ENCODE peak calls at places on chromosomes 2 and 18, in seven cellular contexts. Y is mucosa of descending colon; B is CD8-positive, alpha-beta T cell; O is cardiac muscle cell; T is HL-60; V is K562; N is progenitor cell of endocrine pancreas. E is an unnamed sample.

GRCh38 chr2:240462704-240463273 is 27.3 kb downstream of the GPC1 start:
- DNase-seq in B (no peak), N (no peak), Y (no peak), V (no peak), O (no peak), T (no peak), E (no peak)

GRCh38 chr2:36246320-36246990 is 109.1 kb upstream of the CRIM1 start:
- DNase-seq in O (no peak), Y (no peak), B (no peak), N (no peak), T (peak; percentile 27), V (no peak), E (no peak)

GRCh38 chr2:142874293-142874814 is 3.1 kb upstream of the KYNU start:
- DNase-seq in V (no peak), Y (no peak), N (no peak), B (no peak), T (peak; percentile 28), O (no peak), E (peak; percentile 62)

GRCh38 chr2:151793123-151793522 is 35.1 kb downstream of the ARL5A start:
- DNase-seq in Y (no peak), T (no peak), N (no peak), B (no peak), O (no peak), V (no peak), E (no peak)

GRCh38 chr2:37448342-37449120 is 104.1 kb downstream of the QPCT start:
- DNase-seq in O (no peak), V (no peak), Y (no peak), T (no peak), B (no peak), N (no peak), E (no peak)

GRCh38 chr2:74238879-74239278 is 40.5 kb downstream of the MTHFD2 start:
- DNase-seq in T (no peak), O (no peak), B (no peak), N (no peak), Y (no peak), V (no peak), E (no peak)

GRCh38 chr2:39118786-39119499 is 1.9 kb downstream of the SOS1 start:
- DNase-seq in T (no peak), V (no peak), O (no peak), Y (no peak), B (no peak), N (no peak), E (no peak)

GRCh38 chr18:9135912-9136314 is 668 bp upstream of the ANKRD12 start:
- DNase-seq in Y (no peak), N (peak; percentile 43), O (no peak), V (peak; percentile 66), T (peak; percentile 45), B (no peak), E (no peak)

GRCh38 chr2:156400704-156401678 is 35.2 kb upstream of the GPD2 start:
- DNase-seq in B (peak; percentile 76), N (peak; percentile 61), Y (peak; percentile 73), V (peak; percentile 76), O (peak; percentile 74), T (peak; percentile 60), E (no peak)

GRCh38 chr2:221567809-221568208 is 4.3 kb downstream of the EPHA4 start:
- DNase-seq in T (no peak), O (no peak), Y (no peak), B (no peak), V (no peak), N (no peak), E (no peak)

GRCh38 chr18:9608728-9609127 is 5.6 kb downstream of the PPP4R1 start:
- DNase-seq in T (no peak), O (no peak), Y (no peak), N (no peak), B (no peak), V (no peak), E (no peak)

GRCh38 chr2:18506883-18507519 is 53.5 kb downstream of the RDH14 start:
- DNase-seq in N (no peak), Y (no peak), V (no peak), O (no peak), T (no peak), B (no peak), E (no peak)

GRCh38 chr2:202671317-202672035 is 36.7 kb downstream of the FAM117B start:
- DNase-seq in N (no peak), Y (no peak), B (no peak), O (no peak), V (no peak), T (no peak), E (no peak)

GRCh38 chr18:61167902-61168301 is 165.3 kb upstream of the CDH20 start:
- DNase-seq in B (no peak), N (no peak), T (no peak), Y (no peak), V (no peak), O (no peak), E (no peak)

GRCh38 chr2:41142463-41142862 is 690.6 kb upstream of the SLC8A1 start:
- DNase-seq in Y (no peak), N (no peak), V (no peak), B (no peak), T (no peak), O (peak; percentile 19), E (no peak)

GRCh38 chr2:207334631-207335371 is 169.1 kb upstream of the KLF7 start:
- DNase-seq in O (peak; percentile 55), N (no peak), V (peak; percentile 22), Y (no peak), T (no peak), B (no peak), E (peak; percentile 95)

GRCh38 chr2:238320246-238320647 is at the start of gene TRAF3IP1:
- DNase-seq in Y (peak; percentile 93), V (peak; percentile 95), T (peak; percentile 63), O (peak; percentile 97), N (peak; percentile 95), B (peak; percentile 84), E (peak; percentile 50)

GRCh38 chr2:130727286-130727924 is 1.5 kb upstream of the GPR148 start:
- DNase-seq in N (peak; percentile 86), B (peak; percentile 89), V (peak; percentile 86), Y (peak; percentile 88), T (peak; percentile 11), O (peak; percentile 96), E (peak; percentile 18)

GRCh38 chr2:67891642-67892041 is 171.2 kb downstream of the C1D start:
- DNase-seq in V (no peak), T (no peak), B (no peak), O (no peak), Y (no peak), N (no peak), E (no peak)

GRCh38 chr2:234535359-234535758 is 38.5 kb upstream of the ARL4C start:
- DNase-seq in N (no peak), B (no peak), O (no peak), T (no peak), V (no peak), Y (no peak), E (no peak)

GRCh38 chr2:174142290-174142689 is 106.0 kb downstream of the OLA1 start:
- DNase-seq in T (no peak), B (no peak), N (no peak), V (no peak), O (no peak), Y (no peak), E (no peak)

GRCh38 chr2:174138161-174138560 is 110.2 kb downstream of the OLA1 start:
- DNase-seq in B (no peak), T (no peak), N (no peak), O (no peak), V (no peak), Y (no peak), E (no peak)
- TF ChIP-seq CTCF in B (no peak), T (peak; percentile 8), N (peak; percentile 14), O (peak; percentile 54), V (peak; percentile 42), Y (no peak), E (peak; percentile 9)

DNA sequence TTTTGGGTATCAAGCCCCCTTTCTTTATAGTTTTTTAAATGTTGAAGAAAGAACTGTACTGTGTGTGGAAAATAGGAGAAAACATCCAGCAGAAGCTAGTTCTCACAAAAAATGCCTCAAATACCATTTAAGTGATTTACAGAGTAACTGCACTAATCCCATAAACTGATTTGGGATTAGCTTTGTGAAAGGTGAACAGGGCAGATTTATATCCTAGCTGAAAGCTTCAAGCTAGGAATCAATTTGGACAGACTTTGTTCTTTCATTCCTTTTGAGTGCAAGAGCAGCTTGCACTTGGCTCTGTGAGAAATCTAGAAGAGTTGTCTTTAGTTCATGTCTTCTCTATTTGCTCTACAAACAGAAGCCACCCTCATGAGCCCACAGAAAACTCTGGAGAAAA is 183.9 kb upstream of the VRK2 start:
- DNase-seq in N (no peak), O (no peak), Y (no peak), B (no peak), V (no peak), T (no peak), E (no peak)
- TF ChIP-seq CTCF in N (no peak), O (no peak), Y (no peak), B (no peak), V (no peak), T (no peak), E (no peak)

GRCh38 chr2:20421336-20421987 is 25.4 kb upstream of the RHOB start:
- DNase-seq in V (no peak), N (peak; percentile 6), Y (no peak), O (no peak), B (no peak), T (no peak), E (no peak)

GRCh38 chr2:20423376-20423775 is 23.5 kb upstream of the RHOB start:
- DNase-seq in T (no peak), V (no peak), Y (no peak), O (no peak), B (no peak), N (peak; percentile 2), E (no peak)

GRCh38 chr2:20421988-20422678 is 24.7 kb upstream of the RHOB start:
- DNase-seq in N (peak; percentile 0), B (no peak), T (no peak), Y (peak; percentile 82), V (no peak), O (no peak), E (no peak)

GRCh38 chr2:20423847-20424246 is 23.0 kb upstream of the RHOB start:
- DNase-seq in V (no peak), Y (no peak), N (no peak), T (no peak), B (no peak), O (no peak), E (no peak)

GRCh38 chr2:20422679-20423271 is 24.1 kb upstream of the RHOB start:
- DNase-seq in Y (no peak), O (no peak), N (peak; percentile 6), T (no peak), V (peak; percentile 49), B (no peak), E (no peak)
- TF ChIP-seq CTCF in Y (no peak), O (peak; percentile 28), N (no peak), T (no peak), V (peak; percentile 46), B (no peak), E (no peak)

DNA sequence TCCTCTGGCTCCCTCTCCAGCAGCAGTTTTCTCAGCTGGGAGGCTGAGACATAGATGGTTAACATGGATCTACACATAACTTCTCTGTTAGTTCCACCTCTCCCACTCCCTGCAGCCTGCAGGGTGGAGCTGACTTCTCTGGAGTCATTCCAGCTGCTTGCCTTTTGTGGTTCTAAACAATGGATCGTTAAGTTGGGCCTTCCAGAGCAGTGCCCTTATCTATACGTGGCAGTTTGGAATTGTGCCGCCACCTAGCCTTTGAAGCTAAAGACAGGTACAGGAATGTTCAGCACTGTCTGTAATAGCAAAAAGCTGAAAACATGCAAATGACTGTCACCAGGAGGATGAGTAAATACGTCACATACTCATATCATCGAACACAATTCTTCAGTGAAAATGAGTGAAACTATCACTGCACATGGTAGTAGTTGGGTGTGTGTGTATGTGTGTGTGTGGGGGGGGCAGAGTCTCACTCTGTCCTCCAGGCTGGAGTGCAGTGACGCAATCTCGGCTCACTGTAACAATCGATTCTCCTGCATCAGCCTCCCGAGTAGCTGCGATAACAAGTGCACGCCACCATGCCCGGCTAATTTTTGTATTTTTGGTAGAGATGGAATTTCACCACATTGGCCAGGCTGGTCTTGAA is 50.3 kb downstream of the SH2D6 start:
- DNase-seq in N (no peak), T (no peak), V (peak; percentile 48), Y (peak; percentile 75), B (no peak), O (peak; percentile 42), E (peak; percentile 70)
- TF ChIP-seq CTCF in N (no peak), T (no peak), V (no peak), Y (no peak), B (no peak), O (no peak), E (no peak)

E was measured in kidney epithelial cell.